ENCODE peak calls at places on chromosomes 6 and 20, in eight cellular contexts. One of them, this sample, is unnamed. For H3K4me1, the result is how much of the 10 kb centered on the place peaks cover.

GRCh38 chr6:79246891-79247290 is 12.4 kb upstream of the HMGN3 start:
- DNase-seq in HCT116: no peak
- DNase-seq in GM23248: no peak
- DNase-seq in mammary epithelial cell: no peak
- DNase-seq in neural progenitor cell: no peak
- DNase-seq in hepatocyte: no peak
- DNase-seq in A549: no peak
- DNase-seq in fibroblast of lung: no peak
- DNase-seq in this sample: no peak

GRCh38 chr6:160082627-160083026 is 39.0 kb upstream of the SLC22A1 start:
- DNase-seq in neural progenitor cell: no peak
- DNase-seq in fibroblast of lung: no peak
- DNase-seq in mammary epithelial cell: peak
- DNase-seq in hepatocyte: no peak
- DNase-seq in A549: no peak
- DNase-seq in HCT116: no peak
- DNase-seq in GM23248: no peak
- DNase-seq in this sample: no peak

GRCh38 chr20:34143951-34144350 is 31.9 kb upstream of the EIF2S2 start:
- DNase-seq in mammary epithelial cell: no peak
- DNase-seq in HCT116: no peak
- DNase-seq in GM23248: peak
- DNase-seq in fibroblast of lung: peak
- DNase-seq in hepatocyte: peak
- DNase-seq in neural progenitor cell: no peak
- DNase-seq in A549: peak
- DNase-seq in this sample: peak

GRCh38 chr6:17276766-17277165 is 4.4 kb upstream of the RBM24 start:
- DNase-seq in hepatocyte: no peak
- DNase-seq in GM23248: peak
- DNase-seq in A549: no peak
- DNase-seq in neural progenitor cell: no peak
- DNase-seq in HCT116: no peak
- DNase-seq in mammary epithelial cell: no peak
- DNase-seq in fibroblast of lung: peak
- DNase-seq in this sample: no peak

GRCh38 chr20:25007491-25008305 is 15.1 kb upstream of the APMAP start:
- DNase-seq in hepatocyte: no peak
- DNase-seq in GM23248: no peak
- DNase-seq in HCT116: no peak
- DNase-seq in fibroblast of lung: no peak
- DNase-seq in mammary epithelial cell: no peak
- DNase-seq in neural progenitor cell: no peak
- DNase-seq in A549: no peak
- DNase-seq in this sample: no peak

GRCh38 chr20:4776079-4776630 is 54.4 kb downstream of the PRND start:
- DNase-seq in GM23248: no peak
- DNase-seq in HCT116: no peak
- DNase-seq in hepatocyte: no peak
- DNase-seq in neural progenitor cell: no peak
- DNase-seq in mammary epithelial cell: no peak
- DNase-seq in fibroblast of lung: no peak
- DNase-seq in A549: no peak
- DNase-seq in this sample: no peak

GRCh38 chr20:40591104-40591503 is 97.9 kb downstream of the MAFB start:
- DNase-seq in hepatocyte: no peak
- DNase-seq in HCT116: no peak
- DNase-seq in A549: no peak
- DNase-seq in mammary epithelial cell: peak
- DNase-seq in neural progenitor cell: no peak
- DNase-seq in GM23248: peak
- DNase-seq in fibroblast of lung: no peak
- DNase-seq in this sample: no peak

GRCh38 chr6:39490120-39490519 is 167.6 kb upstream of the KCNK16 start:
- DNase-seq in mammary epithelial cell: peak
- DNase-seq in fibroblast of lung: no peak
- DNase-seq in HCT116: no peak
- DNase-seq in A549: no peak
- DNase-seq in neural progenitor cell: no peak
- DNase-seq in GM23248: no peak
- DNase-seq in hepatocyte: no peak
- DNase-seq in this sample: peak

GRCh38 chr6:161607696-161608297 is 333.9 kb upstream of the AGPAT4 start:
- DNase-seq in neural progenitor cell: no peak
- DNase-seq in GM23248: no peak
- DNase-seq in mammary epithelial cell: no peak
- DNase-seq in fibroblast of lung: no peak
- DNase-seq in A549: no peak
- DNase-seq in HCT116: no peak
- DNase-seq in hepatocyte: no peak
- DNase-seq in this sample: no peak

GRCh38 chr20:53163486-53163885 is 191.3 kb downstream of the TSHZ2 start:
- DNase-seq in hepatocyte: no peak
- DNase-seq in GM23248: peak
- DNase-seq in HCT116: no peak
- DNase-seq in neural progenitor cell: no peak
- DNase-seq in A549: no peak
- DNase-seq in fibroblast of lung: peak
- DNase-seq in mammary epithelial cell: peak
- DNase-seq in this sample: no peak

GRCh38 chr6:141203902-141204575 is 928.7 kb upstream of the GJE1 start:
- DNase-seq in hepatocyte: no peak
- DNase-seq in neural progenitor cell: no peak
- DNase-seq in HCT116: no peak
- DNase-seq in fibroblast of lung: peak
- DNase-seq in mammary epithelial cell: peak
- DNase-seq in A549: no peak
- DNase-seq in GM23248: peak
- DNase-seq in this sample: no peak

GRCh38 chr6:3534599-3534998 is 77.7 kb upstream of the SLC22A23 start:
- DNase-seq in GM23248: peak
- DNase-seq in A549: no peak
- DNase-seq in hepatocyte: no peak
- DNase-seq in fibroblast of lung: peak
- DNase-seq in mammary epithelial cell: no peak
- DNase-seq in neural progenitor cell: no peak
- DNase-seq in HCT116: no peak
- DNase-seq in this sample: no peak

GRCh38 chr6:21831531-21832291 is 238.2 kb downstream of the SOX4 start:
- DNase-seq in A549: no peak
- DNase-seq in mammary epithelial cell: peak
- DNase-seq in neural progenitor cell: peak
- DNase-seq in GM23248: peak
- DNase-seq in hepatocyte: no peak
- DNase-seq in HCT116: no peak
- DNase-seq in fibroblast of lung: peak
- DNase-seq in this sample: no peak

GRCh38 chr20:4763261-4763660 is 41.6 kb downstream of the PRND start:
- DNase-seq in GM23248: no peak
- DNase-seq in HCT116: no peak
- DNase-seq in fibroblast of lung: no peak
- DNase-seq in hepatocyte: no peak
- DNase-seq in mammary epithelial cell: no peak
- DNase-seq in A549: no peak
- DNase-seq in neural progenitor cell: no peak
- DNase-seq in this sample: no peak

GRCh38 chr6:138593100-138593877 is 94.0 kb upstream of the NHSL1 start:
- DNase-seq in hepatocyte: peak
- DNase-seq in neural progenitor cell: no peak
- DNase-seq in mammary epithelial cell: peak
- DNase-seq in fibroblast of lung: peak
- DNase-seq in GM23248: peak
- DNase-seq in HCT116: peak
- DNase-seq in A549: peak
- DNase-seq in this sample: peak

DNA sequence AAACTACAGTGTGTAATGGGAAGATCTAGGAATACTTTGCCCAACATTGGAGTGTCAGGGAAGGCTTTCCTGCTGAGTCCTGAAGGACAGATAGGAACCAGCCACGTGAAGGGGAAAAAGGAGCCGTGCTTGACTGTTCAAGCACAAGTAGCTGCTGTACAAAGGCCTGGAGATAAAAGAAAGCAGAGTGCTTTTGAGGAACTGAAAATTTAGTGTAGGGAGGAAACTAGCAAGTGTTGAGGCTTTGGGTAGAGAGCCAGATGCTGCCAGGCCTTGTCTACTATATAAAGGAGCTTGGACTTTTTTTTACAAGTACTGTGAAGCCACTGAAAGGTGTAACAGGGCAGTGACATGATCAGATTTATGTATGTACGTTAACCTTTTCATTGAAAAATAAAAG is 39.0 kb downstream of the DSE start:
- DNase-seq in hepatocyte: no peak
- DNase-seq in HCT116: no peak
- DNase-seq in A549: no peak
- DNase-seq in fibroblast of lung: no peak
- DNase-seq in mammary epithelial cell: no peak
- DNase-seq in neural progenitor cell: no peak
- DNase-seq in GM23248: no peak
- DNase-seq in this sample: no peak
- H3K4me1 ChIP-seq in hepatocyte: under half
- H3K4me1 ChIP-seq in HCT116: under half
- H3K4me1 ChIP-seq in A549: under half
- H3K4me1 ChIP-seq in fibroblast of lung: under half
- H3K4me1 ChIP-seq in mammary epithelial cell: under half
- H3K4me1 ChIP-seq in neural progenitor cell: under half
- H3K4me1 ChIP-seq in GM23248: under half
- H3K4me1 ChIP-seq in this sample: under half

GRCh38 chr6:111121789-111122350 is 34.6 kb downstream of the SLC16A10 start:
- DNase-seq in A549: no peak
- DNase-seq in HCT116: no peak
- DNase-seq in mammary epithelial cell: no peak
- DNase-seq in GM23248: no peak
- DNase-seq in hepatocyte: no peak
- DNase-seq in fibroblast of lung: no peak
- DNase-seq in neural progenitor cell: no peak
- DNase-seq in this sample: no peak
- H3K4me2 ChIP-seq in A549: no peak
- H3K4me2 ChIP-seq in HCT116: no peak
- H3K4me2 ChIP-seq in mammary epithelial cell: no peak
- H3K4me2 ChIP-seq in GM23248: no peak
- H3K4me2 ChIP-seq in hepatocyte: no peak
- H3K4me2 ChIP-seq in fibroblast of lung: no peak
- H3K4me2 ChIP-seq in neural progenitor cell: no peak
- H3K4me2 ChIP-seq in this sample: no peak

GRCh38 chr6:36655073-36655847 is 23.3 kb upstream of the CDKN1A start:
- DNase-seq in neural progenitor cell: no peak
- DNase-seq in fibroblast of lung: peak
- DNase-seq in hepatocyte: no peak
- DNase-seq in mammary epithelial cell: no peak
- DNase-seq in GM23248: no peak
- DNase-seq in A549: no peak
- DNase-seq in HCT116: no peak
- DNase-seq in this sample: no peak
- H3K4me1 ChIP-seq in neural progenitor cell: under half
- H3K4me1 ChIP-seq in fibroblast of lung: under half
- H3K4me1 ChIP-seq in hepatocyte: under half
- H3K4me1 ChIP-seq in mammary epithelial cell: under half
- H3K4me1 ChIP-seq in GM23248: under half
- H3K4me1 ChIP-seq in A549: under half
- H3K4me1 ChIP-seq in HCT116: under half
- H3K4me1 ChIP-seq in this sample: under half

GRCh38 chr6:93403390-93403789 is 16.0 kb downstream of the EPHA7 start:
- DNase-seq in fibroblast of lung: no peak
- DNase-seq in mammary epithelial cell: no peak
- DNase-seq in hepatocyte: no peak
- DNase-seq in HCT116: no peak
- DNase-seq in neural progenitor cell: no peak
- DNase-seq in A549: no peak
- DNase-seq in GM23248: no peak
- DNase-seq in this sample: no peak

GRCh38 chr6:93412452-93412851 is 6.9 kb downstream of the EPHA7 start:
- DNase-seq in GM23248: no peak
- DNase-seq in A549: no peak
- DNase-seq in HCT116: no peak
- DNase-seq in hepatocyte: no peak
- DNase-seq in fibroblast of lung: no peak
- DNase-seq in neural progenitor cell: no peak
- DNase-seq in mammary epithelial cell: no peak
- DNase-seq in this sample: no peak

DNA sequence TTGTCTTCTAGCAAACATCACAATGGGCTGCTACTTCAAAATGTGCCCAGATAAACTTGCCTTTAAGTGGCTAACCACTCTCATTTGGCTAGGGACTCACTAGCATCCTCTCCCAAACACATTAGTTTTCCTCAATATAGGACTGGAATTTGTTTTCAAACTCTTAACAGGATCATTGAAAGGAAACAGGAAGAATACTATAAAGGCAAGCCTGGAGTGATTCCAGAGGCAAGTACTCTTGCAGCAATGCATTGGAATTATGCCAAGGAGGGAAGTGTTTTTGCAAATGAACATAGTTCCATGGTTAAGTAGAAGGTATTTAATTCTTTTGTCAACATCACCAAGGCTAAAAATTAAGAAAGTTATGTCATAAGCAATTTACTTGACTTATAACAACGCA is 12.2 kb downstream of the EPHA7 start:
- DNase-seq in fibroblast of lung: peak
- DNase-seq in neural progenitor cell: no peak
- DNase-seq in mammary epithelial cell: no peak
- DNase-seq in A549: no peak
- DNase-seq in HCT116: no peak
- DNase-seq in hepatocyte: peak
- DNase-seq in GM23248: no peak
- DNase-seq in this sample: no peak
- H3K4me2 ChIP-seq in fibroblast of lung: no peak
- H3K4me2 ChIP-seq in neural progenitor cell: no peak
- H3K4me2 ChIP-seq in mammary epithelial cell: no peak
- H3K4me2 ChIP-seq in A549: no peak
- H3K4me2 ChIP-seq in HCT116: no peak
- H3K4me2 ChIP-seq in hepatocyte: no peak
- H3K4me2 ChIP-seq in GM23248: no peak
- H3K4me2 ChIP-seq in this sample: no peak

This sample was measured in trophoblast cell.